ENCODE peak calls at places on chromosomes 13 and 19, in six cellular contexts. One of them, this sample, is unnamed.

GRCh38 chr19:18392417-18392816 is 5.0 kb downstream of the LRRC25 start:
- DNase-seq in hypothalamus: no peak
- DNase-seq in caudate nucleus: no peak
- DNase-seq in AG04449: no peak
- DNase-seq in NCI-H1694: no peak
- DNase-seq in right lobe of liver: peak
- DNase-seq in this sample: no peak

GRCh38 chr19:54653181-54653809 is 9.5 kb upstream of the LILRB4 start:
- DNase-seq in hypothalamus: no peak
- DNase-seq in caudate nucleus: no peak
- DNase-seq in AG04449: no peak
- DNase-seq in NCI-H1694: no peak
- DNase-seq in right lobe of liver: no peak
- DNase-seq in this sample: no peak

GRCh38 chr19:35363001-35363590 is 4.8 kb downstream of the FFAR3 start:
- DNase-seq in hypothalamus: no peak
- DNase-seq in caudate nucleus: no peak
- DNase-seq in AG04449: no peak
- DNase-seq in NCI-H1694: no peak
- DNase-seq in right lobe of liver: no peak
- DNase-seq in this sample: no peak

GRCh38 chr13:78185700-78186099 is 267.1 kb upstream of the EDNRB start:
- DNase-seq in hypothalamus: no peak
- DNase-seq in caudate nucleus: no peak
- DNase-seq in AG04449: no peak
- DNase-seq in NCI-H1694: no peak
- DNase-seq in right lobe of liver: no peak
- DNase-seq in this sample: no peak

GRCh38 chr13:93915269-93915809 is 564.1 kb downstream of the DCT start:
- DNase-seq in hypothalamus: no peak
- DNase-seq in caudate nucleus: no peak
- DNase-seq in AG04449: no peak
- DNase-seq in NCI-H1694: no peak
- DNase-seq in right lobe of liver: no peak
- DNase-seq in this sample: no peak

GRCh38 chr13:35630551-35631275 is 154.2 kb upstream of the MAB21L1 start:
- DNase-seq in hypothalamus: no peak
- DNase-seq in caudate nucleus: no peak
- DNase-seq in AG04449: peak
- DNase-seq in NCI-H1694: peak
- DNase-seq in right lobe of liver: no peak
- DNase-seq in this sample: no peak

GRCh38 chr13:106629068-106629712 is 61.3 kb upstream of the ARGLU1 start:
- DNase-seq in hypothalamus: no peak
- DNase-seq in caudate nucleus: no peak
- DNase-seq in AG04449: no peak
- DNase-seq in NCI-H1694: no peak
- DNase-seq in right lobe of liver: no peak
- DNase-seq in this sample: no peak

GRCh38 chr19:23790641-23791488 is 32.2 kb upstream of the ZNF681 start:
- DNase-seq in hypothalamus: no peak
- DNase-seq in caudate nucleus: no peak
- DNase-seq in AG04449: no peak
- DNase-seq in NCI-H1694: no peak
- DNase-seq in right lobe of liver: no peak
- DNase-seq in this sample: no peak

GRCh38 chr19:677201-677600 is 1.0 kb downstream of the FSTL3 start:
- DNase-seq in hypothalamus: peak
- DNase-seq in caudate nucleus: peak
- DNase-seq in AG04449: no peak
- DNase-seq in NCI-H1694: no peak
- DNase-seq in right lobe of liver: peak
- DNase-seq in this sample: no peak

GRCh38 chr19:39362682-39363657 is 20.7 kb downstream of the SAMD4B start:
- DNase-seq in hypothalamus: no peak
- DNase-seq in caudate nucleus: no peak
- DNase-seq in AG04449: no peak
- DNase-seq in NCI-H1694: no peak
- DNase-seq in right lobe of liver: no peak
- DNase-seq in this sample: no peak

GRCh38 chr19:4369109-4369887 is 25.9 kb downstream of the MPND start:
- DNase-seq in hypothalamus: peak
- DNase-seq in caudate nucleus: no peak
- DNase-seq in AG04449: no peak
- DNase-seq in NCI-H1694: no peak
- DNase-seq in right lobe of liver: no peak
- DNase-seq in this sample: peak

GRCh38 chr19:46533085-46534081 is 37.7 kb upstream of the PNMA8B start:
- DNase-seq in hypothalamus: peak
- DNase-seq in caudate nucleus: no peak
- DNase-seq in AG04449: no peak
- DNase-seq in NCI-H1694: no peak
- DNase-seq in right lobe of liver: no peak
- DNase-seq in this sample: no peak

GRCh38 chr13:96091164-96091931 is 1.4 kb downstream of the HS6ST3 start:
- DNase-seq in hypothalamus: no peak
- DNase-seq in caudate nucleus: peak
- DNase-seq in AG04449: no peak
- DNase-seq in NCI-H1694: no peak
- DNase-seq in right lobe of liver: peak
- DNase-seq in this sample: no peak

GRCh38 chr13:21691500-21691899 is 20.6 kb downstream of the FGF9 start:
- DNase-seq in hypothalamus: no peak
- DNase-seq in caudate nucleus: no peak
- DNase-seq in AG04449: no peak
- DNase-seq in NCI-H1694: no peak
- DNase-seq in right lobe of liver: no peak
- DNase-seq in this sample: no peak

GRCh38 chr13:40517486-40518311 is 148.7 kb downstream of the FOXO1 start:
- DNase-seq in hypothalamus: no peak
- DNase-seq in caudate nucleus: no peak
- DNase-seq in AG04449: no peak
- DNase-seq in NCI-H1694: no peak
- DNase-seq in right lobe of liver: no peak
- DNase-seq in this sample: no peak

GRCh38 chr19:40257096-40257517 is 28.0 kb downstream of the AKT2 start:
- DNase-seq in hypothalamus: no peak
- DNase-seq in caudate nucleus: no peak
- DNase-seq in AG04449: no peak
- DNase-seq in NCI-H1694: no peak
- DNase-seq in right lobe of liver: peak
- DNase-seq in this sample: no peak

GRCh38 chr13:99617474-99618255 is 116.4 kb downstream of the TM9SF2 start:
- DNase-seq in hypothalamus: peak
- DNase-seq in caudate nucleus: no peak
- DNase-seq in AG04449: no peak
- DNase-seq in NCI-H1694: peak
- DNase-seq in right lobe of liver: peak
- DNase-seq in this sample: no peak

GRCh38 chr19:33499248-33499647 is 22.3 kb downstream of the PEPD start:
- DNase-seq in hypothalamus: no peak
- DNase-seq in caudate nucleus: no peak
- DNase-seq in AG04449: no peak
- DNase-seq in NCI-H1694: no peak
- DNase-seq in right lobe of liver: peak
- DNase-seq in this sample: no peak

GRCh38 chr19:7349231-7349591 is 474 bp downstream of the ARHGEF18 start:
- DNase-seq in hypothalamus: no peak
- DNase-seq in caudate nucleus: no peak
- DNase-seq in AG04449: no peak
- DNase-seq in NCI-H1694: no peak
- DNase-seq in right lobe of liver: no peak
- DNase-seq in this sample: no peak

GRCh38 chr13:45718992-45719391 is 16.9 kb downstream of the CBY2 start:
- DNase-seq in hypothalamus: no peak
- DNase-seq in caudate nucleus: no peak
- DNase-seq in AG04449: no peak
- DNase-seq in NCI-H1694: no peak
- DNase-seq in right lobe of liver: no peak
- DNase-seq in this sample: no peak

This sample was measured in T follicular helper cell.